ENCODE peak calls at places on chromosome 16, in six cellular contexts. O is IMR-90; X is neural progenitor cell; I is CD8-positive, alpha-beta T cell; U is thoracic aorta; N is cardiac muscle cell. D is an unnamed sample. For H3K36me3 and H3K4me1, the result is how much of the 10 kb centered on the place peaks cover.

GRCh38 chr16:180101-180920 is at the start of gene HBQ1:
- DNase-seq in O (no peak), X (peak), I (peak), U (no peak), N (peak), D (no peak)

GRCh38 chr16:89690392-89690901 is 4.0 kb downstream of the CDK10 start:
- DNase-seq in O (no peak), X (no peak), I (no peak), U (no peak), N (no peak), D (no peak)

GRCh38 chr16:35154627-35155026 is 1695.2 kb downstream of the TP53TG3F start:
- DNase-seq in O (no peak), X (no peak), I (no peak), U (no peak), N (no peak), D (no peak)

GRCh38 chr16:380837-381787 is 666 bp downstream of the PGAP6 start:
- DNase-seq in O (peak), X (peak), I (no peak), U (no peak), N (peak), D (no peak)

GRCh38 chr16:48491517-48491916 is 106.3 kb upstream of the SIAH1 start:
- DNase-seq in O (peak), X (no peak), I (no peak), U (no peak), N (no peak), D (no peak)

GRCh38 chr16:74991593-74992403 is 6.9 kb upstream of the WDR59 start:
- DNase-seq in O (no peak), X (no peak), I (no peak), U (no peak), N (peak), D (no peak)

GRCh38 chr16:11233727-11234376 is 22.2 kb downstream of the SOCS1 start:
- DNase-seq in O (no peak), X (no peak), I (no peak), U (no peak), N (no peak), D (no peak)

GRCh38 chr16:71564377-71564967 is 12.4 kb downstream of the TAT start:
- DNase-seq in O (no peak), X (peak), I (no peak), U (peak), N (peak), D (no peak)

GRCh38 chr16:29852654-29853053 is 10.4 kb downstream of the CDIPT start:
- DNase-seq in O (peak), X (no peak), I (no peak), U (no peak), N (no peak), D (no peak)

GRCh38 chr16:27254262-27254811 is 14.2 kb downstream of the NSMCE1 start:
- DNase-seq in O (no peak), X (no peak), I (no peak), U (no peak), N (no peak), D (no peak)

GRCh38 chr16:27326738-27327585 is 13.2 kb downstream of the IL4R start:
- DNase-seq in O (peak), X (peak), I (peak), U (peak), N (peak), D (peak)

GRCh38 chr16:87047221-87048037 is 269.8 kb downstream of the C16orf95 start:
- DNase-seq in O (peak), X (no peak), I (no peak), U (no peak), N (no peak), D (no peak)

GRCh38 chr16:19898924-19899604 is 14.4 kb upstream of the GPRC5B start:
- DNase-seq in O (peak), X (peak), I (no peak), U (no peak), N (peak), D (peak)

GRCh38 chr16:16833165-16833564 is 454.2 kb downstream of the NPIPA7 start:
- DNase-seq in O (no peak), X (no peak), I (no peak), U (no peak), N (no peak), D (no peak)

GRCh38 chr16:16828913-16829398 is 450.0 kb downstream of the NPIPA7 start:
- DNase-seq in O (no peak), X (peak), I (no peak), U (no peak), N (no peak), D (no peak)

GRCh38 chr16:16830401-16830800 is 451.5 kb downstream of the NPIPA7 start:
- DNase-seq in O (no peak), X (no peak), I (no peak), U (no peak), N (no peak), D (no peak)

GRCh38 chr16:16830973-16831372 is 452.0 kb downstream of the NPIPA7 start:
- DNase-seq in O (no peak), X (no peak), I (no peak), U (no peak), N (no peak), D (no peak)
- H3K36me3 ChIP-seq in O (under half), X (under half), I (under half), U (under half), N (under half), D (under half)

DNA sequence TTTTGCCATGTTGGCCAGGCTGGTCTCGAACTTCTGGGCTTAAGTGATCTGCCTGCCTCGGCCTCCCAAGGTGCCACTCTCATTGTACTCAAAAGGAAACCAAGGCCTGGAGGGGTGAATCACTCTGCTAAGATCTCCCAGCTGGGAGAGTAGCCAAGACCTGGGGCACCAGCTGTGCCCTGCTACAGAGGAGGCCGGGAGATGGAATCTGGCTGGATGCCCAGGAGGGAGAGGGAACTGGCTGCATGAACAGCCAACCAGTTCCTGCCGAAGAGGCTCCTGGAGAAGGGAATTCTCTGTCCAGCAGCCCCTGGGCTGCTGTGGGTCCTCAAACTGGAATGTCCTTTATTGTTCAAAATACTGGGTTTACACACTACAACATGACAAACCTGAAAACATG is 238.7 kb upstream of the CIBAR2 start:
- DNase-seq in O (peak), X (no peak), I (no peak), U (peak), N (peak), D (peak)
- H3K27ac ChIP-seq in O (no peak), X (no peak), I (no peak), U (peak), N (no peak), D (no peak)

GRCh38 chr16:58262592-58262991 is 32.2 kb downstream of the PRSS54 start:
- DNase-seq in O (no peak), X (no peak), I (no peak), U (no peak), N (no peak), D (no peak)

GRCh38 chr16:58258326-58258725 is 36.5 kb downstream of the PRSS54 start:
- DNase-seq in O (no peak), X (no peak), I (no peak), U (no peak), N (no peak), D (no peak)

GRCh38 chr16:58256108-58256507 is 38.7 kb downstream of the PRSS54 start:
- DNase-seq in O (no peak), X (no peak), I (no peak), U (no peak), N (no peak), D (no peak)

GRCh38 chr16:58261263-58261662 is 33.6 kb downstream of the PRSS54 start:
- DNase-seq in O (no peak), X (no peak), I (no peak), U (no peak), N (no peak), D (no peak)

DNA sequence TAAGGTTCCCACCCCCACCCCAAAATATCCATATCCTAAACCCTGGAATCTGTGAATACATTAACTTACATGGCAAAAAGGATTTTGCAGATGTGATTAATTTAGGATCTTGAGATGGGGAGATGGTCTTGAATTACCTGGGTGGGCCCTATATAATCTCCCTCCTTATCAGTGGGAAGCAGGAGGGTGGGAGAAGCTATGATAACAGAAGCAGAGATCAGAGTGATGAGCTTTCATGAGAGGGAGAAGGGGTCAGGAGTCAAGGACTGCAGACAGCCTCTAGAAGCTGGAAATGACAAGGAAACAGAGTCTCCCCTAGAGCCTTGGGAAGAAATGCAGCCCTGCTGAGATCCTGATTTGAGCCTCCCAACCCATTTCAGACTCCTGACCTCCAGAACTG is 34.8 kb downstream of the PRSS54 start:
- DNase-seq in O (no peak), X (no peak), I (no peak), U (no peak), N (no peak), D (no peak)
- H3K4me1 ChIP-seq in O (under half), X (under half), I (under half), U (under half), N (under half), D (under half)

DNA sequence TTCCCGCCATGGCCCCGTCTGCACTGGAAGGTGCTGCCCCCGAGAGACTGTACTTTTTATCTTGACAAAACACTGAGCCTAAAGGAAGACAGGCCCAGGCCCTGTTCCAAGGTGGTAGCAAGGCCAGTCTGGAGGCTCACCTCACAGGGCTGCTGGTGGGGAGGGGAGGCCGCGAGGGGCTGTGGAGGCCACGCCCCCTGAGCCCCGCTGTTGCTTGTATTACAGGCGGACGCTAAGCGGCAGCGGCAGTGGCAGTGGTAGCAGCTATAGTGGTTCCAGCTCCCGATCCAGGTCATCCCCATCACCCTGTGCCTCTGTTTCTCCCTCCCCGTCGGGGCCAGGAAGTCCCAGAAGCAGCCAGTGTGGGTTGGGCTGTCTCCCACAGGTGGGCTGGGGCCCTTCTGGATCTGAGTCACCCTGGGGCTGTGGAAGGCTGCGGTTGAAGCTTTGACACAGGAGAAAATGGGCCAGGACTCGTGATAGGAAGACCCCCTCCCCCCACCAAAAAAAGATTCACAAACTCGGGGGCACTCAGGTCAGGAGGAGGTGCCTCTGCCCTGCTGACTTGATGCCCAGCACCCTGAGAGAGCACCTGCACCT is 13.3 kb upstream of the IL17C start:
- DNase-seq in O (no peak), X (no peak), I (no peak), U (no peak), N (no peak), D (no peak)
- H3K36me3 ChIP-seq in O (half or more), X (under half), I (under half), U (half or more), N (under half), D (half or more)

GRCh38 chr16:68528686-68529379 is 10.3 kb upstream of the ZFP90 start:
- DNase-seq in O (peak), X (peak), I (peak), U (peak), N (peak), D (peak)
- H3K27ac ChIP-seq in O (no peak), X (no peak), I (no peak), U (no peak), N (no peak), D (no peak)

DNA sequence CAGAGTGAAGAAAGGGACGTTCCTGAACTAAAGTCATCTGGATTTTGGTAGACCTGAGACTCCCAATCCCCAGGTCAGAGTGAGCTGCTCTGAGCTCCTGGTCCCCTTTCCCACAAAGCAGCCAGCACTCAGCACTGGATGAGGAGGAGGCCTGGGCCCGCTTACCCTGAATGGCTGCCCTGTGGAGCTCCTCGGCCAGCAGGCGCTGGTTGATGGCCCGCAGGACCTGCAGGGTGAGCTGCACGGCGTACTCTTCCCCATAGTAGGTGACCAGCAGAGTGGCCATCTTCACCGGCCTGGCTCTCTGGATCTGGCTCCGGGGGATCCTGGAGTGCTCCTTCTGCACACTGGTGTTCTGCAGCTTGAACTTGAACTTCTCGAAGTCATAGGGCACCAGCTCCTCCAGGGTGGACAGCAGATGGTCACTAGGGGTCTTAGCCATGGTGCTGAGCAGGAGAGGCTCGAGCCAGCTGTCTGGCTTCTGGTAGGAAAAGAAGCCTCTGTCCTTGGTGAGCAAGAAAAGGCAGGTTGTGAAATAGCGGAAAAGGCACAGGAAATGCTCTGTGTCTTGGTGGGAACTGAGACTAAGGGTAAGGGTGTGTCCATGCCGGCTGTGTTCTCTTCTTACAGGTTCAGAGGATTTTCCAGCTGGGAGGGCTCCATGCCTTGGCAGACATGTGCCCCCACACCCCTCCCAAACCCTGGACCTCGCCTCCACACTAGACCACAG is at the start of gene MEFV:
- DNase-seq in O (peak), X (no peak), I (no peak), U (no peak), N (no peak), D (no peak)
- H3K4me1 ChIP-seq in O (under half), X (under half), I (under half), U (under half), N (under half), D (under half)

DNA sequence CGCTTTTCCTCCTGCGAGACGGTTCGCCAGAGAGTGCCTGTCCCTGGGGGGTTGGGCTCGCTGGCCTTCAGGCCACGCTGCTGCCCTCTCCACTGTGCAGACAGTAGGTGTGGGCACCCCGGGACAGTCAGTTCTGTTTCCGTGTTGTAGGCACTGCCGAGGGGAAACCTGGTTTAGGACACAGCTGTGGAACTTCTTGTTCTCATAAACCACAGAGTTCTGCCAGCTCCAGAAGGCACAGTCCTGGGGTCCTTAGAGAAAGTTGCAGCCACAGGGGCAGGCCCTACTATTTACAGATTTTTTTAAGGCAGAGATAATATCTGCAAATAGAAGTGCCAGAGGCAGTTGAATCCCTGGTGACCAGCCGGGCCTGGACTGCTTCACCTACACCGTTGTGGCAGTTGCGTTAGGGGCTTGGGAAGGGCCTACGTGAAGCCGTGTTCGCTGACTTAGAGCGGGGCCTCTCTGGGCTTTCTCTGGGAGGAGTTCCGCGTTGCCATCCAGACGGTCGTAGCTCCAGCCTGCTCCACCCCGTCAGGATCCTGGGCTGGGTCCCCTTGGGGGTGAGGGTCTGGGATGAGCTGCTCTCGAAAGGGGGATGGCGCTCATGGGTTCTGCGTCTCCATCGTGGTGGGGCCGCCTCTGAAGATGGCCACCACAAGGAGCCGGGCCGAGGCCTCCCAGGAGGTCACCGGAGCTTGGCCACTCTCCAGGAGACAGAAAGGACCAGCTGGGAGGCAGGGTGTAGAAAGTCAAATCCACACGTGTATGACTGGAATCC is 126.3 kb downstream of the BANP start:
- DNase-seq in O (no peak), X (peak), I (no peak), U (no peak), N (peak), D (no peak)
- H3K36me3 ChIP-seq in O (under half), X (under half), I (under half), U (under half), N (under half), D (under half)

GRCh38 chr16:8960788-8961109 is 3.0 kb downstream of the USP7 start:
- DNase-seq in O (no peak), X (no peak), I (no peak), U (no peak), N (no peak), D (no peak)
- H3K27ac ChIP-seq in O (no peak), X (peak), I (no peak), U (peak), N (no peak), D (peak)

D was measured in lung.